ENCODE peak calls at places on chromosomes 5 and 9, in six cellular contexts. W is sigmoid colon; H is GM23338; A is thoracic aorta; B is CD8-positive, alpha-beta T cell; Z is effector memory CD4-positive, alpha-beta T cell. K is an unnamed sample. For H3K4me1, the result is how much of the 10 kb centered on the place peaks cover.

GRCh38 chr5:81850494-81850893 is 99.6 kb upstream of the SSBP2 start:
- DNase-seq in W (no peak), H (no peak), A (no peak), B (no peak), Z (no peak), K (no peak)

GRCh38 chr5:111234125-111234524 is 9.9 kb downstream of the CAMK4 start:
- DNase-seq in W (no peak), H (no peak), A (no peak), B (no peak), Z (no peak), K (no peak)

GRCh38 chr5:102823441-102823874 is 68.4 kb downstream of the PAM start:
- DNase-seq in W (no peak), H (no peak), A (no peak), B (no peak), Z (no peak), K (peak)

GRCh38 chr5:157057459-157058370 is 1.2 kb downstream of the HAVCR1 start:
- DNase-seq in W (no peak), H (no peak), A (no peak), B (no peak), Z (no peak), K (no peak)

GRCh38 chr5:154476343-154477213 is 1.4 kb downstream of the HAND1 start:
- DNase-seq in W (no peak), H (peak), A (no peak), B (no peak), Z (no peak), K (no peak)

GRCh38 chr5:2123874-2124273 is 241.1 kb upstream of the IRX4 start:
- DNase-seq in W (no peak), H (no peak), A (no peak), B (no peak), Z (no peak), K (peak)

GRCh38 chr9:89853931-89854330 is 249.1 kb downstream of the GADD45G start:
- DNase-seq in W (no peak), H (no peak), A (no peak), B (no peak), Z (no peak), K (no peak)

GRCh38 chr5:31196309-31196708 is 2.8 kb downstream of the CDH6 start:
- DNase-seq in W (no peak), H (peak), A (no peak), B (no peak), Z (no peak), K (no peak)

GRCh38 chr9:27033815-27034403 is 28.4 kb upstream of the LRRC19 start:
- DNase-seq in W (peak), H (peak), A (peak), B (peak), Z (no peak), K (peak)

GRCh38 chr5:97131139-97131710 is 11.2 kb downstream of the LIX1 start:
- DNase-seq in W (no peak), H (no peak), A (no peak), B (no peak), Z (no peak), K (no peak)

GRCh38 chr5:21391506-21391905 is 1403.5 kb upstream of the CDH18 start:
- DNase-seq in W (no peak), H (peak), A (no peak), B (no peak), Z (no peak), K (no peak)

GRCh38 chr9:91751922-91752321 is 198.1 kb downstream of the ROR2 start:
- DNase-seq in W (no peak), H (no peak), A (no peak), B (no peak), Z (no peak), K (no peak)

GRCh38 chr5:73544429-73545402 is 20.7 kb downstream of the ANKRA2 start:
- DNase-seq in W (no peak), H (no peak), A (no peak), B (no peak), Z (no peak), K (no peak)

GRCh38 chr9:13224366-13224765 is 55.1 kb downstream of the MPDZ start:
- DNase-seq in W (no peak), H (no peak), A (no peak), B (no peak), Z (no peak), K (no peak)

GRCh38 chr5:5309645-5310044 is 112.8 kb upstream of the ICE1 start:
- DNase-seq in W (no peak), H (no peak), A (no peak), B (no peak), Z (no peak), K (no peak)

GRCh38 chr5:94747371-94747770 is 128.9 kb downstream of the SLF1 start:
- DNase-seq in W (no peak), H (no peak), A (no peak), B (no peak), Z (no peak), K (no peak)

GRCh38 chr9:131271506-131271931 is 4.8 kb downstream of the FAM78A start:
- DNase-seq in W (no peak), H (no peak), A (no peak), B (no peak), Z (no peak), K (no peak)

GRCh38 chr9:20569525-20569924 is 52.8 kb downstream of the MLLT3 start:
- DNase-seq in W (no peak), H (no peak), A (no peak), B (no peak), Z (no peak), K (peak)

GRCh38 chr5:137880313-137880712 is 8.9 kb upstream of the PKD2L2 start:
- DNase-seq in W (no peak), H (no peak), A (no peak), B (no peak), Z (no peak), K (no peak)

GRCh38 chr9:87834357-87834756 is 48.3 kb upstream of the SPATA31E1 start:
- DNase-seq in W (no peak), H (peak), A (no peak), B (no peak), Z (no peak), K (no peak)

GRCh38 chr9:89422151-89422918 is 75.6 kb downstream of the SEMA4D start:
- DNase-seq in W (no peak), H (no peak), A (no peak), B (no peak), Z (peak), K (peak)

GRCh38 chr9:1982074-1982473 is 33.1 kb upstream of the SMARCA2 start:
- DNase-seq in W (no peak), H (no peak), A (no peak), B (no peak), Z (no peak), K (no peak)

GRCh38 chr9:6068983-6069382 is 53.6 kb upstream of the RANBP6 start:
- DNase-seq in W (no peak), H (no peak), A (no peak), B (no peak), Z (no peak), K (no peak)

GRCh38 chr9:129697956-129698757 is 32.7 kb downstream of the PRRX2 start:
- DNase-seq in W (peak), H (peak), A (peak), B (no peak), Z (no peak), K (peak)

GRCh38 chr9:126326228-126327015 is at the start of gene MVB12B:
- DNase-seq in W (no peak), H (peak), A (no peak), B (peak), Z (peak), K (peak)

GRCh38 chr5:67238191-67238590 is 41.6 kb upstream of the CD180 start:
- DNase-seq in W (peak), H (no peak), A (no peak), B (no peak), Z (no peak), K (peak)

GRCh38 chr5:142655339-142656267 is 30.3 kb downstream of the FGF1 start:
- DNase-seq in W (peak), H (peak), A (peak), B (peak), Z (peak), K (peak)

GRCh38 chr5:50476549-50476948 is 35.5 kb upstream of the EMB start:
- DNase-seq in W (no peak), H (no peak), A (no peak), B (no peak), Z (no peak), K (no peak)

GRCh38 chr5:89302102-89302891 is 419.3 kb upstream of the MEF2C start:
- DNase-seq in W (no peak), H (no peak), A (no peak), B (no peak), Z (no peak), K (no peak)

GRCh38 chr5:56717253-56717987 is 97.9 kb upstream of the MAP3K1 start:
- DNase-seq in W (no peak), H (no peak), A (no peak), B (no peak), Z (no peak), K (peak)
- H3K27ac ChIP-seq in W (no peak), H (no peak), A (no peak), B (no peak), Z (no peak), K (no peak)

GRCh38 chr5:150020249-150020648 is 19.7 kb downstream of the HMGXB3 start:
- DNase-seq in W (no peak), H (no peak), A (no peak), B (no peak), Z (no peak), K (no peak)

GRCh38 chr5:150022163-150022540 is 21.6 kb downstream of the HMGXB3 start:
- DNase-seq in W (no peak), H (no peak), A (no peak), B (no peak), Z (no peak), K (peak)

GRCh38 chr5:150022681-150023080 is 22.1 kb downstream of the HMGXB3 start:
- DNase-seq in W (no peak), H (no peak), A (no peak), B (no peak), Z (no peak), K (no peak)

GRCh38 chr5:150023136-150023535 is 22.6 kb downstream of the HMGXB3 start:
- DNase-seq in W (no peak), H (no peak), A (no peak), B (no peak), Z (no peak), K (no peak)

GRCh38 chr5:150021491-150022162 is 21.1 kb downstream of the HMGXB3 start:
- DNase-seq in W (no peak), H (peak), A (no peak), B (no peak), Z (no peak), K (peak)
- H3K4me1 ChIP-seq in W (under half), H (under half), A (under half), B (under half), Z (under half), K (half or more)

GRCh38 chr5:12910611-12911010 is 1006.4 kb upstream of the CTNND2 start:
- DNase-seq in W (no peak), H (no peak), A (no peak), B (no peak), Z (no peak), K (no peak)

GRCh38 chr5:12911156-12911555 is 1006.9 kb upstream of the CTNND2 start:
- DNase-seq in W (no peak), H (no peak), A (no peak), B (no peak), Z (no peak), K (no peak)
- H3K4me3 ChIP-seq in W (no peak), H (no peak), A (no peak), B (no peak), Z (no peak), K (no peak)

GRCh38 chr9:137435381-137435891 is 5.7 kb downstream of the ENTPD8 start:
- DNase-seq in W (no peak), H (no peak), A (no peak), B (no peak), Z (no peak), K (no peak)
- H3K27ac ChIP-seq in W (no peak), H (no peak), A (no peak), B (no peak), Z (no peak), K (no peak)

DNA sequence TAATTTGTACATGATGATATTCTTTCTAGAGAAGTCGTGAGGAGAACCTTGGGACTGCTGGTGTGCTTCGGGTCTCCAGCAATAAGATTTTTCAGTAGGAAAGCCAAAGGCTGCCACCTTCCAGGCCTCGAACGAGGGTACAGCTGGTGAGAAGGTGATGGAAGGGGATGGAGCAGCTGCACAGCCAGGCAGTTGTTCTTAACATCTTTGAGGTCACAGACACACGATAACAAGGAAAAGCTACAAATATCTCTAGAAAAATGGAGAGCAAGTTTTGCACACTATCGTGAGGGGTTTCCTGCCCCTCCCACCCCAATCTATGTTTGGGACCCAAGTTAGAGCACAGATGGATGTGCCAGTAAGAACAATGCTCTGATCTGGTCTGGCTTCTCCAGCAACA is 6.8 kb upstream of the IL7R start:
- DNase-seq in W (no peak), H (no peak), A (no peak), B (no peak), Z (no peak), K (no peak)
- H3K4me1 ChIP-seq in W (under half), H (under half), A (under half), B (under half), Z (under half), K (under half)

GRCh38 chr9:78383130-78383529 is 86.2 kb downstream of the PSAT1 start:
- DNase-seq in W (no peak), H (no peak), A (no peak), B (no peak), Z (no peak), K (no peak)
- H3K4me3 ChIP-seq in W (no peak), H (no peak), A (no peak), B (no peak), Z (no peak), K (no peak)

GRCh38 chr5:32531885-32532520 is 53.4 kb upstream of the SUB1 start:
- DNase-seq in W (no peak), H (peak), A (no peak), B (peak), Z (peak), K (peak)
- H3K27ac ChIP-seq in W (no peak), H (no peak), A (peak), B (peak), Z (peak), K (no peak)

GRCh38 chr9:128689293-128689770 is 310 bp downstream of the SET start:
- DNase-seq in W (peak), H (no peak), A (no peak), B (peak), Z (no peak), K (no peak)

GRCh38 chr9:128690684-128691034 is 1.6 kb downstream of the SET start:
- DNase-seq in W (no peak), H (no peak), A (no peak), B (no peak), Z (no peak), K (no peak)

GRCh38 chr9:128689820-128690683 is 1.0 kb downstream of the SET start:
- DNase-seq in W (peak), H (peak), A (no peak), B (peak), Z (peak), K (no peak)

GRCh38 chr9:128687453-128687852 is 1.6 kb upstream of the SET start:
- DNase-seq in W (no peak), H (no peak), A (no peak), B (no peak), Z (no peak), K (no peak)

DNA sequence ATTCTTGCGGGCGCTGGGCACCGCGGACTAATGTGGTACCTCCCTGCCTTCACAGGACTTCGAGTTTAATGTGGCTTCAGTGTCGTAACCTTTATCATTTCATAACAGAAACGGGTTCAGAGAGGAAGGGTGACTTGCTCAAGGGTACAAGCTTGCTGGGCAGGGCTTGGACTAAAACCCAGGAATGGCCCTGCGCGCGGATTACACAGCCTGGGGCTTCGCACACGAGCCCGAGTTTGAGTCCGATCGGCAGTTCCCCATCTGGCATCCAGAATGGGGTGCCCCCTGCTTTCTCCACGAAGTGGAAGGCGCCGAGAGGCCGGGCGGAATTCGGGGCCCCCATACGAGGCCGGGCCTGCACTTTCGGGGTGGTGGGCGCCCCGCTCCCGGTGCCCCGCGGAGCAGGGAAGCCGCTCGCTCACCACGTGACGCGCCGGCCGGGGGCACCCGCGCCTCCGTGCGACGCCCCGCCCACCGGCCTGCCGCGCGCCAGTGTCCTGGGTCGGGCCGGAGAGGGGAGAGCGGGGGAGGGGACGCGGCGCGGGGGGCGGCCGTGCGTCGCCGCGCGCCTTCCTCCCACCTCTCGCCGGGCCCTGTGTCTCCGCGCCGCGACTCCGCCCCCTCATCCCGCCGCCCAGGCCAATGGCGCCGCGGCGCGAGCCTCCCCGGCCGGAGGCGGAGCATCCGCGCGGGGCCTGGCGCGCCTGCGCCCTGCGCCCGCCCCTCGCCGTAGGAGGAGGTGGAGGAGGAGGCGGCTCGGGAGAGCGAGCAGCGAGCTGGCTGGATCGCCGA is at the start of gene SET:
- DNase-seq in W (peak), H (peak), A (peak), B (peak), Z (peak), K (peak)
- H3K4me1 ChIP-seq in W (under half), H (half or more), A (under half), B (half or more), Z (under half), K (under half)

DNA sequence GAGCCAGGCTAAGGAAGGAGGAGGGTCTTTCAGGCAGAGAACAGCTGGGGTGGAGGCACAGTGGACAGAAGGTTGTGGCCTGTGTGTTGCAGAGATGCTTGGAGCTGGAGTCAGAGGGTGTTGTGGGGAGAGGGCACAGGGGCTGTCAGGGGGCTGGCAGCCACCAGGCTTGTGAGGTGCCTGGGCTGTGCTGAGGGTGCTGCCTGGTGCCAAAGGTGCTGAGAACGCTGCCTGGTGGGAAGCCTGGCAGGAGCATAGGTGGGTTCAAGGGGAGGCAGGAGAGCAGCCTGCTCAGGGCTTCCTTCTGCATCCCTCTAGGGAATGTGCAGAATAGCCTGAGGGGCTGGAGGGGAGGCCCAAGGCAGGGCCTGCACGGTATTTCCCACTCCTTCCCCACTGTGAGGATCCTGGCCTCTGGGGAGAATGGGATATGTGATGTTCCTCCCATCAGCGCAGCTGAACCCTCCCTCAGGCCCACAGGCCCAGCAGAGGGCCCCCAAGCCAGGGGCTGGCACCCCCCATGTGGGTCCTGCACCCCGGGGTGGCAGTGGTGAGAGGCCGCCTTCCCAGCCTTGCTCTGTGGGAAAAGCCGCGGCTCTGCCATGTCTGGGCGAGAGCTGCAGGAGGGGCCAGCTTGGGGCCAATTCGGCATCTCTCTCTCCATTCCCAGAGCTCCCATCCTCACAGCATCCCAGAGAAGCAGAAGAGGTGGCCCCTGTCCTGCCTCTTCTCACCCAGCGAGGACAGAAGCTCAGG is 76.3 kb downstream of the CACNA1B start:
- DNase-seq in W (no peak), H (no peak), A (no peak), B (no peak), Z (no peak), K (no peak)
- H3K4me3 ChIP-seq in W (no peak), H (no peak), A (no peak), B (no peak), Z (no peak), K (no peak)

DNA sequence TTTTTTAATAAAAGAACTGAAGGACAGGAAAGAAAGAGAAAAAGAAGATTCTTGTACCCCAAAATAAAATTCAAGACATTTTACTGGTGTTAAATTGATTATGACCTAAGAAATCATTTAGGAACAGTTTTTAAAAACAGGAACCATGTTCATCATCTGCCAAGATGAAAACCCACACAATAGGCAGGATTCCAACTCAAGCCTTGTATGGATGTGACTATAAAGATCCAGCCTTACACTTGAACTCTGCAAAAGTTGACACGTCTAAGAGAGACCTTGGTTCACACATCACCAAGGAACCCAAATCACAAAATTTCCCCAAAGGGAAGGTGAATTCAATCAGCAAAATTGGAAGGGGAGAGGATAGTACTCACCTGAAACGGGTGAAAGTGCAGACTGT is 82.6 kb downstream of the SMIM23 start:
- DNase-seq in W (no peak), H (no peak), A (no peak), B (no peak), Z (no peak), K (no peak)
- H3K27ac ChIP-seq in W (no peak), H (no peak), A (no peak), B (no peak), Z (no peak), K (no peak)